ENCODE peak calls at places on chromosomes 1 and 21, in seven cellular contexts. One of them, this sample, is unnamed.

GRCh38 chr1:94095744-94096469 is 25.0 kb downstream of the ABCA4 start:
- DNase-seq in IMR-90: peak
- DNase-seq in H9: no peak
- DNase-seq in PC-9: no peak
- DNase-seq in GM12878: no peak
- DNase-seq in GM23248: peak
- DNase-seq in osteoblast: peak
- DNase-seq in this sample: no peak

GRCh38 chr1:156050376-156050775 is 3.2 kb downstream of the UBQLN4 start:
- DNase-seq in GM23248: peak
- DNase-seq in IMR-90: no peak
- DNase-seq in osteoblast: peak
- DNase-seq in PC-9: no peak
- DNase-seq in H9: no peak
- DNase-seq in GM12878: no peak
- DNase-seq in this sample: no peak

GRCh38 chr1:93976711-93977328 is 67.6 kb upstream of the GCLM start:
- DNase-seq in osteoblast: no peak
- DNase-seq in GM12878: no peak
- DNase-seq in H9: no peak
- DNase-seq in GM23248: no peak
- DNase-seq in PC-9: no peak
- DNase-seq in IMR-90: no peak
- DNase-seq in this sample: no peak

GRCh38 chr1:22288593-22289241 is 145.8 kb upstream of the WNT4 start:
- DNase-seq in GM23248: no peak
- DNase-seq in GM12878: no peak
- DNase-seq in IMR-90: no peak
- DNase-seq in PC-9: no peak
- DNase-seq in H9: no peak
- DNase-seq in osteoblast: no peak
- DNase-seq in this sample: no peak

GRCh38 chr1:3481836-3482589 is 27.5 kb downstream of the ARHGEF16 start:
- DNase-seq in IMR-90: no peak
- DNase-seq in osteoblast: no peak
- DNase-seq in GM12878: no peak
- DNase-seq in GM23248: peak
- DNase-seq in H9: no peak
- DNase-seq in PC-9: peak
- DNase-seq in this sample: no peak

GRCh38 chr1:59314776-59315528 is 18.1 kb downstream of the FGGY start:
- DNase-seq in IMR-90: no peak
- DNase-seq in H9: no peak
- DNase-seq in GM12878: no peak
- DNase-seq in osteoblast: no peak
- DNase-seq in PC-9: no peak
- DNase-seq in GM23248: peak
- DNase-seq in this sample: no peak

GRCh38 chr1:12386130-12386529 is 156.3 kb downstream of the VPS13D start:
- DNase-seq in PC-9: peak
- DNase-seq in H9: no peak
- DNase-seq in GM12878: no peak
- DNase-seq in IMR-90: no peak
- DNase-seq in osteoblast: no peak
- DNase-seq in GM23248: no peak
- DNase-seq in this sample: no peak

GRCh38 chr1:29210278-29211085 is 20.3 kb downstream of the MECR start:
- DNase-seq in PC-9: no peak
- DNase-seq in GM23248: no peak
- DNase-seq in GM12878: peak
- DNase-seq in osteoblast: no peak
- DNase-seq in H9: no peak
- DNase-seq in IMR-90: no peak
- DNase-seq in this sample: no peak

GRCh38 chr1:153841463-153841994 is 66.3 kb downstream of the SLC27A3 start:
- DNase-seq in H9: no peak
- DNase-seq in PC-9: no peak
- DNase-seq in IMR-90: peak
- DNase-seq in osteoblast: peak
- DNase-seq in GM12878: no peak
- DNase-seq in GM23248: peak
- DNase-seq in this sample: no peak

GRCh38 chr1:151807131-151807530 is 1.9 kb upstream of the LINGO4 start:
- DNase-seq in osteoblast: no peak
- DNase-seq in GM12878: no peak
- DNase-seq in IMR-90: no peak
- DNase-seq in H9: no peak
- DNase-seq in GM23248: no peak
- DNase-seq in PC-9: no peak
- DNase-seq in this sample: no peak

GRCh38 chr1:29639741-29640427 is 403.6 kb downstream of the PTPRU start:
- DNase-seq in IMR-90: peak
- DNase-seq in H9: peak
- DNase-seq in GM23248: peak
- DNase-seq in GM12878: no peak
- DNase-seq in osteoblast: peak
- DNase-seq in PC-9: peak
- DNase-seq in this sample: no peak

GRCh38 chr21:44420416-44421205 is 34.7 kb upstream of the LRRC3 start:
- DNase-seq in H9: no peak
- DNase-seq in PC-9: no peak
- DNase-seq in GM23248: no peak
- DNase-seq in osteoblast: no peak
- DNase-seq in IMR-90: no peak
- DNase-seq in GM12878: no peak
- DNase-seq in this sample: no peak

GRCh38 chr1:22440582-22440981 is 11.1 kb upstream of the ZBTB40 start:
- DNase-seq in GM23248: no peak
- DNase-seq in H9: no peak
- DNase-seq in IMR-90: no peak
- DNase-seq in GM12878: no peak
- DNase-seq in PC-9: no peak
- DNase-seq in osteoblast: no peak
- DNase-seq in this sample: no peak

GRCh38 chr1:229336345-229336744 is 6.5 kb downstream of the CCSAP start:
- DNase-seq in GM23248: no peak
- DNase-seq in GM12878: no peak
- DNase-seq in osteoblast: no peak
- DNase-seq in H9: no peak
- DNase-seq in IMR-90: no peak
- DNase-seq in PC-9: no peak
- DNase-seq in this sample: no peak

GRCh38 chr1:11979818-11980675 is at the start of gene MFN2:
- DNase-seq in osteoblast: peak
- DNase-seq in PC-9: peak
- DNase-seq in GM12878: peak
- DNase-seq in H9: peak
- DNase-seq in IMR-90: peak
- DNase-seq in GM23248: peak
- DNase-seq in this sample: peak

GRCh38 chr1:53275566-53275965 is 37.2 kb upstream of the MAGOH start:
- DNase-seq in PC-9: no peak
- DNase-seq in GM23248: no peak
- DNase-seq in H9: no peak
- DNase-seq in osteoblast: peak
- DNase-seq in GM12878: no peak
- DNase-seq in IMR-90: no peak
- DNase-seq in this sample: no peak

GRCh38 chr1:221743416-221744208 is 1.7 kb upstream of the DUSP10 start:
- DNase-seq in IMR-90: no peak
- DNase-seq in osteoblast: peak
- DNase-seq in H9: peak
- DNase-seq in GM12878: peak
- DNase-seq in GM23248: no peak
- DNase-seq in PC-9: no peak
- DNase-seq in this sample: no peak

GRCh38 chr1:154572433-154573167 is 5.0 kb downstream of the CHRNB2 start:
- DNase-seq in GM12878: no peak
- DNase-seq in GM23248: no peak
- DNase-seq in IMR-90: no peak
- DNase-seq in osteoblast: no peak
- DNase-seq in H9: no peak
- DNase-seq in PC-9: no peak
- DNase-seq in this sample: no peak

DNA sequence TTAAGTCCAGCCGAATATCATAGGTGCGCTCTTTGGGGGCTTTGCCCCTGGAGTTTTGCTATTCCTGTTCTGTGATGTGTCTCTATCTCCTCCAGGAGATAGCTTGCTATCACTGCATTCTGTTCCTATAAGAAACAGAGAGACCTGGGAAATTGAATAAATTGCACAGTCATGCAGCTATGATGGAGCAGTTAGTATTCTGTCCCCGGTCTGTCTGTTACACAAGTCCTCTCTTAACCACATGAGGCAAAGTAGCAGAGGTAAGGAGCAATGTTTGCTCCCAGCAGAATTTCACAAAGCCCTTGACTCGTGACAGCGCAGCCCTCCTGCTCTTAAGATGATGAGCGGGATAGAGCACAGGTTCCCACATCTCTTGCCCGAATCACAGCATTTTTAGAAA is 63.9 kb upstream of the GRHL3 start:
- DNase-seq in GM12878: no peak
- DNase-seq in H9: no peak
- DNase-seq in PC-9: no peak
- DNase-seq in GM23248: no peak
- DNase-seq in osteoblast: no peak
- DNase-seq in IMR-90: no peak
- DNase-seq in this sample: no peak
- H2AFZ ChIP-seq in GM12878: no peak
- H2AFZ ChIP-seq in H9: no peak
- H2AFZ ChIP-seq in PC-9: no peak
- H2AFZ ChIP-seq in GM23248: no peak
- H2AFZ ChIP-seq in osteoblast: no peak
- H2AFZ ChIP-seq in IMR-90: no peak
- H2AFZ ChIP-seq in this sample: peak

DNA sequence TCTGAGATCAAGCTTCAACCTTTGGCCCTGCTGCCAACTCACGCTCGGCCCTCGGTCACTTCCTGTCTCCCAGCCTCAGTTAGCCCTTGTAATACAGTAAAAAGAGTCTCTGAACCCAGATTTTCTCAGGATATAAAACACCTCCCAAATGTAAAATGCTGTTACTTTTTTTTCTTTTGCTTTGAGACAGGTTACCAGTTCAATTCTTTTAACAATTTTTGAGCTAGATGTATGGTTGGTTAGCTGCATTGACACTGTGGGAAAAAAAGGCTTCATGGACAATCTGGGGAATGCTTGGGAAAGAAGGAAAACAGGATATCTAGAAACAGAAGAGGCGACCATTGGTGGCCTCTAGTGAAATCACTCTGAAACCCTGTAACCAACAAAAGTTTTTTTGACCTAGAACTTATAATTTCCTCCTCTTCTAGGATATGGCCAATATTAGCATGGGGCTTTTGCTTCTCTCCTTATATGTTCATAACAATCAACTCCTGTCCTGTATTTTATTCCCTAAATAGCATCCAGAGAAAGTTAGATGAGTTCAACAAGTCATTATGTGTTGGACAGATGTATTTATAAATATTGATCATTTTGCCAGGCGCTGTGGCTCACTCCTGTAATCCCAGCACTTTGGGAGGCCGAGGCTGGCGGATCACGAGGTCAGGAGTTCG is 1.3 kb downstream of the CMPK1 start:
- DNase-seq in GM12878: peak
- DNase-seq in H9: no peak
- DNase-seq in IMR-90: peak
- DNase-seq in GM23248: peak
- DNase-seq in PC-9: no peak
- DNase-seq in osteoblast: peak
- DNase-seq in this sample: no peak
- H2AFZ ChIP-seq in GM12878: peak
- H2AFZ ChIP-seq in H9: no peak
- H2AFZ ChIP-seq in IMR-90: peak
- H2AFZ ChIP-seq in GM23248: peak
- H2AFZ ChIP-seq in PC-9: peak
- H2AFZ ChIP-seq in osteoblast: peak
- H2AFZ ChIP-seq in this sample: peak

GRCh38 chr1:9246841-9247785 is 12.5 kb downstream of the H6PD start:
- DNase-seq in osteoblast: peak
- DNase-seq in PC-9: no peak
- DNase-seq in GM12878: no peak
- DNase-seq in IMR-90: no peak
- DNase-seq in H9: no peak
- DNase-seq in GM23248: no peak
- DNase-seq in this sample: no peak
- H2AFZ ChIP-seq in osteoblast: no peak
- H2AFZ ChIP-seq in PC-9: no peak
- H2AFZ ChIP-seq in GM12878: no peak
- H2AFZ ChIP-seq in IMR-90: no peak
- H2AFZ ChIP-seq in H9: no peak
- H2AFZ ChIP-seq in GM23248: no peak
- H2AFZ ChIP-seq in this sample: no peak

GRCh38 chr1:117093870-117094621 is 27.5 kb downstream of the TRIM45 start:
- DNase-seq in GM12878: no peak
- DNase-seq in IMR-90: peak
- DNase-seq in PC-9: peak
- DNase-seq in GM23248: peak
- DNase-seq in osteoblast: no peak
- DNase-seq in H9: peak
- DNase-seq in this sample: peak
- H2AFZ ChIP-seq in GM12878: no peak
- H2AFZ ChIP-seq in IMR-90: no peak
- H2AFZ ChIP-seq in PC-9: no peak
- H2AFZ ChIP-seq in GM23248: no peak
- H2AFZ ChIP-seq in osteoblast: no peak
- H2AFZ ChIP-seq in H9: no peak
- H2AFZ ChIP-seq in this sample: no peak

DNA sequence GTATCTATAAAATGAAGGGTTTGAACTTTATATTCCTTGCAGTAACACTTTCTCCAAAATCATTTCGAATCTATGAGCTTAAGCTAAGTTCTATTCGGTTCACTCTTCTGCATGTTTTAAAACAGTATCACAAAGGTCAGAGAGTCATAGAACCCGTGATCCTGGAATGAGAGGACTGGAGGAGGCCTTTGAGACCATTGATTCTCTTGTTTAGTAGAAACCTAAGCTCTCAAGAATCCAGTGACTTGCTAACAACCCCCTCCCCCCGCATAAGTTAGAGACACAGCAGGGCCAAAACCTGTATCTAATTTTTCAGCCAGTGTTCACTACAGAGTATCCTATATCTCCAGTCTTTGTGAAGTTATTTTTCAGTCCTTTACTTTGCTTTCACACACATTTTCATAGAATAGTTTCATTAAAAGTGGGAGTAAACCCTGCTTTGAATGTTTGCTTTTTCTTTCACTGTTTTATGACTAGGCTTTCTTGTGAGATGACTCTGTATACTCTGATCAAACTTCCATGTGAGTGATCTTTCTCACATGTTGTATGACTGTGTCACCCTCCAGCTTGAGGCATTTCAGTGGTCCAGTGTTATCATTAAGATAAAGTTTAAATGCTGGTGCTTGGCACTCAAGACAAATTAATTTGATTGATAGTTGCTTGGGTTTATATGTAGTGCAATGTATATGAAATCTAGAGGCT is 275.4 kb upstream of the SGIP1 start:
- DNase-seq in PC-9: no peak
- DNase-seq in GM23248: peak
- DNase-seq in osteoblast: peak
- DNase-seq in GM12878: no peak
- DNase-seq in H9: no peak
- DNase-seq in IMR-90: peak
- DNase-seq in this sample: peak
- H2AFZ ChIP-seq in PC-9: no peak
- H2AFZ ChIP-seq in GM23248: peak
- H2AFZ ChIP-seq in osteoblast: peak
- H2AFZ ChIP-seq in GM12878: peak
- H2AFZ ChIP-seq in H9: no peak
- H2AFZ ChIP-seq in IMR-90: no peak
- H2AFZ ChIP-seq in this sample: peak

This sample was measured in neural progenitor cell.